ENCODE peak calls at places on chromosomes 2 and 18, in ten cellular contexts. L is prostate gland; R is HepG2; I is T-helper 9 cell; O is stimulated activated naive CD4-positive, alpha-beta T cell; N is cardiac muscle cell; T is right lobe of liver; V is MCF 10A; Y is suprapubic skin; C is left colon. K is an unnamed sample.

GRCh38 chr18:55477537-55478300 is 110.3 kb downstream of the TCF4 start:
- DNase-seq in I (no peak), Y (no peak), C (no peak), O (peak), R (no peak), L (peak), N (peak), T (peak), V (peak), K (no peak)

GRCh38 chr2:200747668-200748618 is 63.8 kb upstream of the BZW1 start:
- DNase-seq in N (no peak), I (no peak), Y (no peak), V (no peak), C (no peak), R (peak), O (no peak), T (peak), L (peak), K (peak)

GRCh38 chr18:468841-469796 is 31.4 kb downstream of the COLEC12 start:
- DNase-seq in N (no peak), Y (no peak), I (no peak), T (no peak), R (peak), C (no peak), L (no peak), V (no peak), O (no peak), K (no peak)

GRCh38 chr2:85755122-85756027 is 1.6 kb downstream of the ATOH8 start:
- DNase-seq in T (no peak), L (no peak), R (no peak), V (no peak), I (no peak), C (no peak), Y (no peak), O (no peak), N (no peak), K (no peak)

GRCh38 chr2:101446869-101447268 is 28.0 kb downstream of the RFX8 start:
- DNase-seq in I (no peak), L (no peak), V (peak), O (no peak), Y (no peak), T (no peak), C (no peak), N (no peak), R (no peak), K (no peak)

GRCh38 chr2:85132834-85133637 is at the start of gene TCF7L1:
- DNase-seq in T (peak), Y (peak), N (peak), I (peak), O (no peak), C (peak), R (peak), V (peak), L (peak), K (peak)

GRCh38 chr2:235009081-235009480 is 57.3 kb downstream of the SH3BP4 start:
- DNase-seq in I (no peak), Y (no peak), V (no peak), T (no peak), O (no peak), L (no peak), C (peak), R (no peak), N (no peak), K (no peak)

GRCh38 chr2:38740851-38741541 is 10.2 kb downstream of the SRSF7 start:
- DNase-seq in Y (no peak), L (no peak), V (peak), O (peak), C (no peak), T (no peak), I (peak), N (peak), R (peak), K (peak)

GRCh38 chr2:108325756-108326155 is 37.1 kb downstream of the SULT1C2 start:
- DNase-seq in Y (no peak), O (no peak), L (no peak), I (no peak), T (no peak), N (no peak), R (no peak), C (no peak), V (no peak), K (no peak)

GRCh38 chr2:106094101-106094860 is 99.8 kb downstream of the UXS1 start:
- DNase-seq in T (no peak), N (no peak), L (no peak), Y (no peak), O (peak), R (no peak), C (no peak), I (peak), V (no peak), K (no peak)

GRCh38 chr2:200373973-200374416 is 67.5 kb downstream of the SPATS2L start:
- DNase-seq in T (no peak), N (no peak), V (peak), R (peak), I (peak), O (peak), C (peak), Y (no peak), L (no peak), K (no peak)

GRCh38 chr2:3189076-3189591 is 188.5 kb downstream of the EIPR1 start:
- DNase-seq in I (no peak), Y (no peak), T (no peak), O (no peak), R (no peak), L (no peak), C (no peak), V (no peak), N (no peak), K (no peak)

GRCh38 chr2:220215785-220216184 is 588.4 kb downstream of the SLC4A3 start:
- DNase-seq in V (no peak), I (no peak), R (no peak), L (no peak), Y (no peak), O (no peak), C (no peak), N (peak), T (no peak), K (no peak)

GRCh38 chr18:853471-853870 is 41.4 kb upstream of the YES1 start:
- DNase-seq in I (no peak), O (no peak), V (no peak), C (no peak), T (no peak), R (no peak), N (no peak), Y (no peak), L (no peak), K (no peak)

GRCh38 chr18:10329116-10329515 is 125.3 kb upstream of the APCDD1 start:
- DNase-seq in I (no peak), L (no peak), R (no peak), O (no peak), N (no peak), V (no peak), T (no peak), Y (no peak), C (no peak), K (no peak)

GRCh38 chr2:10289891-10290290 is 12.8 kb upstream of the HPCAL1 start:
- DNase-seq in R (no peak), V (peak), T (no peak), I (no peak), C (no peak), N (no peak), Y (no peak), O (no peak), L (no peak), K (no peak)

GRCh38 chr2:20565623-20566236 is 85.2 kb downstream of the HS1BP3 start:
- DNase-seq in R (peak), I (no peak), C (no peak), O (no peak), N (no peak), Y (no peak), V (no peak), T (no peak), L (no peak), K (no peak)

GRCh38 chr2:237585590-237586221 is 4.8 kb downstream of the RAB17 start:
- DNase-seq in Y (no peak), T (peak), C (no peak), V (no peak), N (no peak), R (peak), I (no peak), O (no peak), L (no peak), K (no peak)

GRCh38 chr2:45741451-45741850 is 90.0 kb downstream of the PRKCE start:
- DNase-seq in R (no peak), V (peak), L (no peak), C (peak), O (no peak), N (no peak), Y (no peak), T (peak), I (no peak), K (no peak)

GRCh38 chr2:64001382-64002101 is 17.7 kb downstream of the VPS54 start:
- DNase-seq in Y (no peak), T (no peak), C (no peak), I (no peak), O (no peak), R (no peak), N (no peak), L (no peak), V (no peak), K (no peak)

GRCh38 chr2:231146656-231147055 is 21.8 kb upstream of the HTR2B start:
- DNase-seq in L (no peak), T (no peak), Y (no peak), N (no peak), I (no peak), C (no peak), O (no peak), R (no peak), V (no peak), K (no peak)

GRCh38 chr2:189613077-189613636 is 32.6 kb upstream of the SLC40A1 start:
- DNase-seq in C (no peak), I (no peak), V (no peak), R (peak), O (no peak), N (peak), T (no peak), L (no peak), Y (no peak), K (peak)

GRCh38 chr2:27954261-27954673 is 63.7 kb downstream of the BABAM2 start:
- DNase-seq in O (no peak), T (no peak), Y (no peak), C (no peak), R (no peak), L (no peak), N (no peak), I (no peak), V (peak), K (no peak)

GRCh38 chr2:161564906-161565305 is 59.3 kb upstream of the SLC4A10 start:
- DNase-seq in Y (no peak), T (no peak), L (no peak), R (no peak), N (no peak), C (no peak), I (no peak), O (no peak), V (no peak), K (no peak)

GRCh38 chr2:102967451-102967850 is 205.6 kb downstream of the TMEM182 start:
- DNase-seq in I (no peak), N (no peak), L (no peak), O (no peak), Y (no peak), T (no peak), V (peak), R (no peak), C (no peak), K (no peak)

GRCh38 chr18:13236411-13236810 is 17.9 kb downstream of the LDLRAD4 start:
- DNase-seq in C (no peak), L (no peak), I (no peak), Y (peak), N (no peak), O (no peak), V (no peak), R (no peak), T (no peak), K (no peak)

GRCh38 chr2:216081487-216082387 is at the start of the genes PECR and TMEM169:
- DNase-seq in L (peak), O (peak), R (peak), V (peak), T (peak), Y (peak), N (peak), C (peak), I (peak), K (peak)

GRCh38 chr2:165635532-165635931 is 158.5 kb downstream of the GALNT3 start:
- DNase-seq in N (no peak), T (no peak), V (no peak), L (no peak), I (no peak), R (no peak), Y (no peak), O (no peak), C (no peak), K (no peak)

GRCh38 chr2:157777425-157777824 is 98.7 kb downstream of the ACVR1 start:
- DNase-seq in T (no peak), O (peak), R (peak), L (no peak), V (peak), N (peak), I (peak), Y (no peak), C (no peak), K (peak)

GRCh38 chr2:149040451-149040850 is 2.0 kb downstream of the LYPD6B start:
- DNase-seq in Y (no peak), L (no peak), I (peak), O (no peak), C (no peak), V (peak), R (peak), T (no peak), N (no peak), K (peak)

GRCh38 chr2:54429055-54429454 is 27.1 kb upstream of the SPTBN1 start:
- DNase-seq in N (no peak), T (no peak), V (no peak), Y (no peak), R (no peak), I (no peak), L (no peak), O (no peak), C (no peak), K (no peak)

GRCh38 chr2:130824492-130825061 is 12.1 kb upstream of the ARHGEF4 start:
- DNase-seq in Y (no peak), T (no peak), O (peak), V (peak), N (no peak), C (no peak), L (no peak), I (peak), R (no peak), K (no peak)